ENCODE peak calls at places on chromosome X, in ten cellular contexts. One of them, this sample, is unnamed.

GRCh38 chrX:85569691-85570090 is 190.2 kb upstream of the POF1B start:
- DNase-seq in NCI-H2171 treated with DMSO at 0.1 percent for 48 hours: no peak
- DNase-seq in fibroblast of lung: no peak
- DNase-seq in H4: no peak
- DNase-seq in small intestine: no peak
- DNase-seq in NCI-H510A: no peak
- DNase-seq in PC-3: no peak
- DNase-seq in EL: no peak
- DNase-seq in COLO829: no peak
- DNase-seq in HT-29: no peak
- DNase-seq in this sample: no peak

GRCh38 chrX:110363241-110363640 is 4.6 kb downstream of the RTL9 start:
- DNase-seq in NCI-H2171 treated with DMSO at 0.1 percent for 48 hours: no peak
- DNase-seq in fibroblast of lung: no peak
- DNase-seq in H4: no peak
- DNase-seq in small intestine: no peak
- DNase-seq in NCI-H510A: no peak
- DNase-seq in PC-3: no peak
- DNase-seq in EL: no peak
- DNase-seq in COLO829: no peak
- DNase-seq in HT-29: no peak
- DNase-seq in this sample: no peak

GRCh38 chrX:22800806-22801205 is 199.0 kb upstream of the DDX53 start:
- DNase-seq in NCI-H2171 treated with DMSO at 0.1 percent for 48 hours: no peak
- DNase-seq in fibroblast of lung: no peak
- DNase-seq in H4: peak; percentile 13
- DNase-seq in small intestine: no peak
- DNase-seq in NCI-H510A: no peak
- DNase-seq in PC-3: peak; percentile 9
- DNase-seq in EL: peak; percentile 66
- DNase-seq in COLO829: peak; percentile 2
- DNase-seq in HT-29: no peak
- DNase-seq in this sample: no peak

GRCh38 chrX:71541546-71542022 is 8.7 kb downstream of the OGT start:
- DNase-seq in NCI-H2171 treated with DMSO at 0.1 percent for 48 hours: no peak
- DNase-seq in fibroblast of lung: peak; percentile 62
- DNase-seq in H4: no peak
- DNase-seq in small intestine: no peak
- DNase-seq in NCI-H510A: no peak
- DNase-seq in PC-3: peak; percentile 46
- DNase-seq in EL: peak; percentile 76
- DNase-seq in COLO829: no peak
- DNase-seq in HT-29: no peak
- DNase-seq in this sample: peak; percentile 5

GRCh38 chrX:24025741-24026402 is 1.1 kb downstream of the KLHL15 start:
- DNase-seq in NCI-H2171 treated with DMSO at 0.1 percent for 48 hours: peak; percentile 36
- DNase-seq in fibroblast of lung: peak; percentile 89
- DNase-seq in H4: peak; percentile 45
- DNase-seq in small intestine: peak; percentile 45
- DNase-seq in NCI-H510A: peak; percentile 6
- DNase-seq in PC-3: peak; percentile 17
- DNase-seq in EL: peak; percentile 41
- DNase-seq in COLO829: peak; percentile 8
- DNase-seq in HT-29: peak; percentile 11
- DNase-seq in this sample: peak; percentile 68

GRCh38 chrX:16023790-16024734 is 99.3 kb upstream of the GRPR start:
- DNase-seq in NCI-H2171 treated with DMSO at 0.1 percent for 48 hours: no peak
- DNase-seq in fibroblast of lung: no peak
- DNase-seq in H4: peak; percentile 32
- DNase-seq in small intestine: no peak
- DNase-seq in NCI-H510A: no peak
- DNase-seq in PC-3: peak; percentile 73
- DNase-seq in EL: peak; percentile 43
- DNase-seq in COLO829: peak; percentile 84
- DNase-seq in HT-29: peak; percentile 42
- DNase-seq in this sample: peak; percentile 83

GRCh38 chrX:21126661-21127060 is 247.6 kb upstream of the CNKSR2 start:
- DNase-seq in NCI-H2171 treated with DMSO at 0.1 percent for 48 hours: no peak
- DNase-seq in fibroblast of lung: no peak
- DNase-seq in H4: no peak
- DNase-seq in small intestine: no peak
- DNase-seq in NCI-H510A: no peak
- DNase-seq in PC-3: no peak
- DNase-seq in EL: no peak
- DNase-seq in COLO829: no peak
- DNase-seq in HT-29: no peak
- DNase-seq in this sample: no peak

GRCh38 chrX:151082077-151082948 is 94.1 kb upstream of the GPR50 start:
- DNase-seq in NCI-H2171 treated with DMSO at 0.1 percent for 48 hours: peak; percentile 43
- DNase-seq in fibroblast of lung: peak; percentile 35
- DNase-seq in H4: peak; percentile 18
- DNase-seq in small intestine: peak; percentile 49
- DNase-seq in NCI-H510A: peak; percentile 45
- DNase-seq in PC-3: peak; percentile 66
- DNase-seq in EL: peak; percentile 51
- DNase-seq in COLO829: peak; percentile 66
- DNase-seq in HT-29: peak; percentile 77
- DNase-seq in this sample: peak; percentile 59

GRCh38 chrX:117711774-117712173 is 404.8 kb downstream of the KLHL13 start:
- DNase-seq in NCI-H2171 treated with DMSO at 0.1 percent for 48 hours: no peak
- DNase-seq in fibroblast of lung: no peak
- DNase-seq in H4: no peak
- DNase-seq in small intestine: no peak
- DNase-seq in NCI-H510A: no peak
- DNase-seq in PC-3: no peak
- DNase-seq in EL: no peak
- DNase-seq in COLO829: no peak
- DNase-seq in HT-29: no peak
- DNase-seq in this sample: no peak

GRCh38 chrX:13691845-13692334 is 3.0 kb downstream of the RAB9A start:
- DNase-seq in NCI-H2171 treated with DMSO at 0.1 percent for 48 hours: no peak
- DNase-seq in fibroblast of lung: no peak
- DNase-seq in H4: no peak
- DNase-seq in small intestine: no peak
- DNase-seq in NCI-H510A: no peak
- DNase-seq in PC-3: no peak
- DNase-seq in EL: peak; percentile 19
- DNase-seq in COLO829: no peak
- DNase-seq in HT-29: no peak
- DNase-seq in this sample: no peak

GRCh38 chrX:101415180-101416130 is 7.4 kb downstream of the HNRNPH2 start:
- DNase-seq in NCI-H2171 treated with DMSO at 0.1 percent for 48 hours: peak; percentile 37
- DNase-seq in fibroblast of lung: peak; percentile 87
- DNase-seq in H4: peak; percentile 49
- DNase-seq in small intestine: peak; percentile 75
- DNase-seq in NCI-H510A: no peak
- DNase-seq in PC-3: peak; percentile 69
- DNase-seq in EL: peak; percentile 65
- DNase-seq in COLO829: peak; percentile 73
- DNase-seq in HT-29: peak; percentile 87
- DNase-seq in this sample: peak; percentile 55

GRCh38 chrX:56764153-56764974 is 35.3 kb downstream of the NBDY start:
- DNase-seq in NCI-H2171 treated with DMSO at 0.1 percent for 48 hours: no peak
- DNase-seq in fibroblast of lung: peak; percentile 76
- DNase-seq in H4: peak; percentile 54
- DNase-seq in small intestine: peak; percentile 53
- DNase-seq in NCI-H510A: no peak
- DNase-seq in PC-3: peak; percentile 69
- DNase-seq in EL: peak; percentile 48
- DNase-seq in COLO829: peak; percentile 49
- DNase-seq in HT-29: peak; percentile 85
- DNase-seq in this sample: peak; percentile 28

GRCh38 chrX:119753639-119754257 is 4.6 kb upstream of the SOWAHD start:
- DNase-seq in NCI-H2171 treated with DMSO at 0.1 percent for 48 hours: no peak
- DNase-seq in fibroblast of lung: peak; percentile 40
- DNase-seq in H4: peak; percentile 54
- DNase-seq in small intestine: peak; percentile 61
- DNase-seq in NCI-H510A: no peak
- DNase-seq in PC-3: peak; percentile 70
- DNase-seq in EL: peak; percentile 56
- DNase-seq in COLO829: peak; percentile 25
- DNase-seq in HT-29: peak; percentile 65
- DNase-seq in this sample: peak; percentile 64

GRCh38 chrX:1361910-1362309 is 25.3 kb downstream of the IL3RA start:
- DNase-seq in NCI-H2171 treated with DMSO at 0.1 percent for 48 hours: no peak
- DNase-seq in fibroblast of lung: no peak
- DNase-seq in H4: no peak
- DNase-seq in small intestine: no peak
- DNase-seq in NCI-H510A: no peak
- DNase-seq in PC-3: no peak
- DNase-seq in EL: no peak
- DNase-seq in COLO829: no peak
- DNase-seq in HT-29: no peak
- DNase-seq in this sample: no peak

GRCh38 chrX:115362334-115363095 is 73.0 kb downstream of the LUZP4 start:
- DNase-seq in NCI-H2171 treated with DMSO at 0.1 percent for 48 hours: no peak
- DNase-seq in fibroblast of lung: peak; percentile 63
- DNase-seq in H4: peak; percentile 43
- DNase-seq in small intestine: no peak
- DNase-seq in NCI-H510A: no peak
- DNase-seq in PC-3: no peak
- DNase-seq in EL: peak; percentile 2
- DNase-seq in COLO829: no peak
- DNase-seq in HT-29: peak; percentile 8
- DNase-seq in this sample: peak; percentile 75

GRCh38 chrX:71103110-71103983 is 3.2 kb downstream of the CXorf65 start:
- DNase-seq in NCI-H2171 treated with DMSO at 0.1 percent for 48 hours: peak; percentile 91
- DNase-seq in fibroblast of lung: no peak
- DNase-seq in H4: no peak
- DNase-seq in small intestine: peak; percentile 37
- DNase-seq in NCI-H510A: no peak
- DNase-seq in PC-3: no peak
- DNase-seq in EL: no peak
- DNase-seq in COLO829: peak; percentile 81
- DNase-seq in HT-29: no peak
- DNase-seq in this sample: no peak

GRCh38 chrX:150316564-150316963 is 46.6 kb upstream of the MAMLD1 start:
- DNase-seq in NCI-H2171 treated with DMSO at 0.1 percent for 48 hours: no peak
- DNase-seq in fibroblast of lung: no peak
- DNase-seq in H4: no peak
- DNase-seq in small intestine: no peak
- DNase-seq in NCI-H510A: no peak
- DNase-seq in PC-3: no peak
- DNase-seq in EL: no peak
- DNase-seq in COLO829: no peak
- DNase-seq in HT-29: no peak
- DNase-seq in this sample: no peak

GRCh38 chrX:104315555-104315954 is 60.8 kb upstream of the ESX1 start:
- DNase-seq in NCI-H2171 treated with DMSO at 0.1 percent for 48 hours: no peak
- DNase-seq in fibroblast of lung: peak; percentile 32
- DNase-seq in H4: no peak
- DNase-seq in small intestine: no peak
- DNase-seq in NCI-H510A: no peak
- DNase-seq in PC-3: peak; percentile 80
- DNase-seq in EL: peak; percentile 59
- DNase-seq in COLO829: no peak
- DNase-seq in HT-29: peak; percentile 16
- DNase-seq in this sample: peak; percentile 32

GRCh38 chrX:3697701-3698279 is 15.7 kb downstream of the PRKX start:
- DNase-seq in NCI-H2171 treated with DMSO at 0.1 percent for 48 hours: peak; percentile 76
- DNase-seq in fibroblast of lung: peak; percentile 34
- DNase-seq in H4: peak; percentile 66
- DNase-seq in small intestine: peak; percentile 1
- DNase-seq in NCI-H510A: no peak
- DNase-seq in PC-3: no peak
- DNase-seq in EL: peak; percentile 20
- DNase-seq in COLO829: peak; percentile 87
- DNase-seq in HT-29: no peak
- DNase-seq in this sample: no peak

GRCh38 chrX:24146283-24146865 is 3.2 kb upstream of the ZFX start:
- DNase-seq in NCI-H2171 treated with DMSO at 0.1 percent for 48 hours: no peak
- DNase-seq in fibroblast of lung: no peak
- DNase-seq in H4: peak; percentile 25
- DNase-seq in small intestine: peak; percentile 21
- DNase-seq in NCI-H510A: no peak
- DNase-seq in PC-3: peak; percentile 27
- DNase-seq in EL: peak; percentile 36
- DNase-seq in COLO829: no peak
- DNase-seq in HT-29: peak; percentile 20
- DNase-seq in this sample: no peak

GRCh38 chrX:112630187-112630586 is 49.6 kb downstream of the LHFPL1 start:
- DNase-seq in NCI-H2171 treated with DMSO at 0.1 percent for 48 hours: no peak
- DNase-seq in fibroblast of lung: no peak
- DNase-seq in H4: no peak
- DNase-seq in small intestine: no peak
- DNase-seq in NCI-H510A: no peak
- DNase-seq in PC-3: no peak
- DNase-seq in EL: no peak
- DNase-seq in COLO829: no peak
- DNase-seq in HT-29: no peak
- DNase-seq in this sample: no peak

GRCh38 chrX:110286126-110286525 is 31.8 kb downstream of the AMMECR1 start:
- DNase-seq in NCI-H2171 treated with DMSO at 0.1 percent for 48 hours: no peak
- DNase-seq in fibroblast of lung: peak; percentile 92
- DNase-seq in H4: peak; percentile 73
- DNase-seq in small intestine: no peak
- DNase-seq in NCI-H510A: no peak
- DNase-seq in PC-3: peak; percentile 86
- DNase-seq in EL: peak; percentile 81
- DNase-seq in COLO829: peak; percentile 77
- DNase-seq in HT-29: no peak
- DNase-seq in this sample: peak; percentile 25

GRCh38 chrX:77426811-77427210 is 20.4 kb upstream of the FGF16 start:
- DNase-seq in NCI-H2171 treated with DMSO at 0.1 percent for 48 hours: no peak
- DNase-seq in fibroblast of lung: peak; percentile 55
- DNase-seq in H4: no peak
- DNase-seq in small intestine: no peak
- DNase-seq in NCI-H510A: no peak
- DNase-seq in PC-3: peak; percentile 81
- DNase-seq in EL: peak; percentile 54
- DNase-seq in COLO829: no peak
- DNase-seq in HT-29: no peak
- DNase-seq in this sample: no peak

GRCh38 chrX:115226929-115227328 is 7.0 kb downstream of the LRCH2 start:
- DNase-seq in NCI-H2171 treated with DMSO at 0.1 percent for 48 hours: no peak
- DNase-seq in fibroblast of lung: peak; percentile 38
- DNase-seq in H4: peak; percentile 48
- DNase-seq in small intestine: no peak
- DNase-seq in NCI-H510A: no peak
- DNase-seq in PC-3: peak; percentile 66
- DNase-seq in EL: peak; percentile 13
- DNase-seq in COLO829: no peak
- DNase-seq in HT-29: peak; percentile 48
- DNase-seq in this sample: peak; percentile 29

GRCh38 chrX:150544222-150544787 is 24.1 kb upstream of the MTM1 start:
- DNase-seq in NCI-H2171 treated with DMSO at 0.1 percent for 48 hours: no peak
- DNase-seq in fibroblast of lung: peak; percentile 4
- DNase-seq in H4: no peak
- DNase-seq in small intestine: peak; percentile 13
- DNase-seq in NCI-H510A: no peak
- DNase-seq in PC-3: peak; percentile 30
- DNase-seq in EL: no peak
- DNase-seq in COLO829: no peak
- DNase-seq in HT-29: peak; percentile 37
- DNase-seq in this sample: peak; percentile 8

GRCh38 chrX:134741801-134742200 is 83.5 kb upstream of the PLAC1 start:
- DNase-seq in NCI-H2171 treated with DMSO at 0.1 percent for 48 hours: peak; percentile 29
- DNase-seq in fibroblast of lung: no peak
- DNase-seq in H4: no peak
- DNase-seq in small intestine: no peak
- DNase-seq in NCI-H510A: no peak
- DNase-seq in PC-3: no peak
- DNase-seq in EL: no peak
- DNase-seq in COLO829: no peak
- DNase-seq in HT-29: no peak
- DNase-seq in this sample: no peak

GRCh38 chrX:71326394-71326793 is 24.8 kb downstream of the ITGB1BP2 start:
- DNase-seq in NCI-H2171 treated with DMSO at 0.1 percent for 48 hours: no peak
- DNase-seq in fibroblast of lung: no peak
- DNase-seq in H4: no peak
- DNase-seq in small intestine: no peak
- DNase-seq in NCI-H510A: no peak
- DNase-seq in PC-3: no peak
- DNase-seq in EL: no peak
- DNase-seq in COLO829: no peak
- DNase-seq in HT-29: no peak
- DNase-seq in this sample: no peak

This sample was measured in SW480.